ENCODE peak calls at places on chromosomes 1 and 21, in ten cellular contexts. G, L, V, C, O, W, H, Y, J and R are unnamed samples.

GRCh38 chr21:36783612-36784383 is 84.9 kb downstream of the SIM2 start:
- DNase-seq in O (no peak), W (peak), G (peak), J (no peak), V (peak), H (no peak), C (no peak), L (no peak), Y (peak), R (no peak)

GRCh38 chr1:44786138-44786840 is 1.7 kb downstream of the BEST4 start:
- DNase-seq in G (peak), J (no peak), O (peak), L (no peak), W (peak), C (peak), V (peak), H (peak), Y (peak), R (peak)

GRCh38 chr1:21397813-21398188 is 42.1 kb upstream of the NBPF3 start:
- DNase-seq in Y (no peak), W (no peak), V (no peak), C (no peak), L (no peak), J (no peak), G (no peak), O (no peak), H (no peak), R (no peak)

GRCh38 chr1:84682047-84682446 is 8.2 kb downstream of the SSX2IP start:
- DNase-seq in G (no peak), H (no peak), V (no peak), C (no peak), Y (no peak), O (no peak), L (no peak), J (no peak), W (no peak), R (no peak)

GRCh38 chr1:201543871-201544521 is 5.1 kb downstream of the NAV1 start:
- DNase-seq in W (no peak), G (no peak), C (no peak), J (peak), O (no peak), V (no peak), L (no peak), H (no peak), Y (no peak), R (no peak)

GRCh38 chr21:42356680-42357079 is 5.9 kb upstream of the TFF2 start:
- DNase-seq in H (no peak), O (no peak), W (no peak), J (no peak), C (no peak), Y (no peak), V (no peak), L (no peak), G (no peak), R (no peak)

GRCh38 chr21:39033878-39034589 is 149.2 kb downstream of the PSMG1 start:
- DNase-seq in G (peak), L (no peak), O (no peak), C (peak), Y (no peak), V (no peak), H (peak), W (no peak), J (peak), R (no peak)

GRCh38 chr1:35577071-35577998 is 4.2 kb downstream of the TFAP2E start:
- DNase-seq in H (no peak), C (peak), G (no peak), J (no peak), Y (no peak), L (no peak), W (peak), V (no peak), O (no peak), R (no peak)

GRCh38 chr1:24586970-24587820 is 31.3 kb downstream of the NCMAP start:
- DNase-seq in H (peak), J (no peak), O (no peak), Y (peak), G (peak), W (peak), L (no peak), V (peak), C (no peak), R (peak)

GRCh38 chr1:22114083-22115012 is 28.5 kb downstream of the WNT4 start:
- DNase-seq in L (no peak), V (no peak), G (peak), Y (no peak), O (peak), C (peak), H (no peak), W (peak), J (no peak), R (peak)

GRCh38 chr1:193318347-193318746 is 131.9 kb upstream of the B3GALT2 start:
- DNase-seq in V (no peak), C (no peak), O (no peak), Y (no peak), H (no peak), L (no peak), G (no peak), W (peak), J (no peak), R (no peak)

GRCh38 chr1:165257969-165258459 is 98.5 kb downstream of the LMX1A start:
- DNase-seq in C (peak), L (no peak), H (peak), Y (no peak), V (peak), J (peak), W (peak), O (peak), G (peak), R (peak)

GRCh38 chr1:165408518-165408917 is 36.4 kb downstream of the RXRG start:
- DNase-seq in Y (no peak), G (peak), O (no peak), H (peak), V (peak), L (no peak), J (peak), C (peak), W (peak), R (peak)

GRCh38 chr1:60865146-60865545 is 217.2 kb upstream of the NFIA start:
- DNase-seq in C (no peak), H (no peak), W (no peak), J (no peak), Y (no peak), V (no peak), L (no peak), G (no peak), O (no peak), R (peak)

GRCh38 chr1:208117410-208117809 is 126.8 kb downstream of the PLXNA2 start:
- DNase-seq in C (no peak), J (no peak), L (no peak), G (no peak), W (no peak), V (no peak), Y (no peak), H (no peak), O (no peak), R (no peak)

GRCh38 chr1:217063065-217063908 is 340.1 kb upstream of the ESRRG start:
- DNase-seq in L (no peak), W (no peak), H (no peak), O (no peak), G (no peak), Y (no peak), J (no peak), V (no peak), C (no peak), R (no peak)

GRCh38 chr1:243493156-243494129 is 237.6 kb downstream of the SDCCAG8 start:
- DNase-seq in C (no peak), L (no peak), O (no peak), G (peak), V (no peak), W (peak), H (no peak), Y (no peak), J (no peak), R (peak)

GRCh38 chr1:223129229-223129851 is 13.7 kb downstream of the TLR5 start:
- DNase-seq in O (peak), Y (no peak), C (peak), W (peak), J (peak), L (no peak), H (peak), G (peak), V (peak), R (peak)

GRCh38 chr21:40512590-40512989 is 334.4 kb downstream of the DSCAM start:
- DNase-seq in Y (no peak), C (no peak), W (no peak), O (no peak), L (no peak), H (no peak), J (no peak), V (no peak), G (no peak), R (peak)

GRCh38 chr1:20732071-20732587 is 374 bp downstream of the SH2D5 start:
- DNase-seq in O (peak), V (peak), C (peak), L (no peak), H (no peak), G (peak), J (no peak), Y (peak), W (peak), R (peak)

GRCh38 chr1:230891413-230891812 is 23.1 kb upstream of the C1orf198 start:
- DNase-seq in C (no peak), W (no peak), H (no peak), O (no peak), Y (no peak), V (no peak), L (no peak), G (no peak), J (no peak), R (no peak)

GRCh38 chr1:9996624-9997582 is at the start of gene RBP7:
- DNase-seq in G (no peak), L (no peak), J (peak), C (peak), O (peak), Y (no peak), H (peak), W (no peak), V (peak), R (peak)

GRCh38 chr1:190583862-190584261 is 106.2 kb upstream of the BRINP3 start:
- DNase-seq in W (no peak), J (no peak), V (no peak), C (no peak), O (no peak), Y (no peak), H (no peak), G (no peak), L (no peak), R (no peak)

GRCh38 chr1:8353386-8353785 is 35.5 kb downstream of the SLC45A1 start:
- DNase-seq in Y (no peak), W (no peak), C (no peak), G (no peak), O (no peak), V (no peak), L (no peak), J (no peak), H (no peak), R (no peak)

GRCh38 chr1:200217703-200218102 is 190.2 kb downstream of the NR5A2 start:
- DNase-seq in C (no peak), G (no peak), L (no peak), O (no peak), W (no peak), Y (no peak), H (no peak), J (no peak), V (no peak), R (no peak)

GRCh38 chr21:34024382-34024693 is 49.0 kb upstream of the MRPS6 start:
- DNase-seq in L (no peak), V (no peak), O (no peak), W (no peak), C (no peak), H (no peak), Y (no peak), G (no peak), J (no peak), R (no peak)

GRCh38 chr21:45641480-45642035 is 2.0 kb upstream of the PCBP3 start:
- DNase-seq in W (no peak), L (no peak), V (no peak), C (no peak), H (no peak), G (no peak), Y (no peak), O (peak), J (no peak), R (no peak)
- H3K4me3 ChIP-seq in W (no peak), L (no peak), V (no peak), C (no peak), H (no peak), G (no peak), Y (no peak), O (no peak), J (no peak), R (no peak)

DNA sequence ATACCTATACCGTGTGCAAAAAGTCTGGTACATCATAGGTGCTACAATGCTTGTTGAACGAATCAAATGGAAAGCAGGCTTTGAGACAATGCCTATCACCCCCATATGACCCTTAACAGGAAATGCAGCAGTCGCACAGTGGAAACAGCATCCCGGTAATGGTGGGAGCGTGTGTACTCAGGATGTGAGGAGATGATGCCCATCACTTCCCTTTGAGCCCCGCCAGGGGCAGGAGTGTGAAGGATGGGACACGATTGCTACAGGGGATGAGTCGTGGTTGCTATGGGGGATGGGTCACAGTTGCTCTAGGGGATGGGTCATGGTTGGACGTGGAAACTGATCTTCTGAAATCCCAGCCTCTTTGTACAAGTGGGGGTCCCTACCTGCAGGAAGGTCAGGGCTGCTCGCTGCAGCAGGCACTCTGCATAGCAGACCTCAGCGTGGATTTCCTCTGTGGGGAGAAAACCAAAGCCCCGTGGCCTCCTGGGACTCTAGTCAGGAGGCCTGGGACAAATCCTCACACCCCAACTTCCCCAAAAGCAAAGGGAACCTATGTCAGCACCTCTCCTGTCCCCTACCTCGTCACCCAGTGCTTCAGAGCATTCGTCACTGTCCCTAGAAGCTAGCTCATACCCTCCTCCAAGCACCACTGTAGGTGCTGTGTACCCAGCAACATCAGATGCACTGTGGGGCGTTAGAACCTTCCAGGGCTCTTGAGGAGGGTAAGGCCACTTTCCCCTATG is 19.3 kb downstream of the TTC39A start:
- DNase-seq in G (no peak), Y (no peak), L (no peak), O (no peak), H (no peak), W (peak), C (no peak), J (no peak), V (no peak), R (no peak)
- TF ChIP-seq CTCF in G (no peak), Y (no peak), L (no peak), O (no peak), H (no peak), W (peak), C (no peak), J (no peak), V (no peak), R (no peak)

GRCh38 chr21:45972353-45972715 is 9.2 kb upstream of the COL6A1 start:
- DNase-seq in O (peak), C (peak), J (peak), G (no peak), V (no peak), Y (no peak), W (no peak), L (no peak), H (no peak), R (no peak)
- H3K4me3 ChIP-seq in O (peak), C (peak), J (no peak), G (peak), V (no peak), Y (no peak), W (peak), L (peak), H (peak), R (peak)

GRCh38 chr1:228474507-228474906 is 12.7 kb upstream of the RNF187 start:
- DNase-seq in G (no peak), H (no peak), C (no peak), V (no peak), Y (no peak), O (no peak), L (no peak), W (no peak), J (peak), R (no peak)
- TF ChIP-seq CTCF in G (no peak), H (no peak), C (no peak), V (no peak), Y (no peak), O (no peak), L (no peak), W (no peak), J (no peak), R (no peak)

GRCh38 chr1:18920931-18921330 is 18.6 kb upstream of the ALDH4A1 start:
- DNase-seq in C (no peak), H (no peak), W (no peak), L (no peak), G (no peak), Y (no peak), O (no peak), V (no peak), J (no peak), R (no peak)

GRCh38 chr1:18919949-18920348 is 17.6 kb upstream of the ALDH4A1 start:
- DNase-seq in V (no peak), O (no peak), L (no peak), W (no peak), G (no peak), C (no peak), Y (no peak), H (no peak), J (no peak), R (no peak)

GRCh38 chr1:18922319-18922726 is 20.0 kb upstream of the ALDH4A1 start:
- DNase-seq in O (peak), Y (peak), C (peak), H (peak), G (peak), V (peak), L (peak), W (peak), J (peak), R (no peak)

GRCh38 chr1:18922848-18923475 is 20.6 kb upstream of the ALDH4A1 start:
- DNase-seq in C (no peak), Y (no peak), H (no peak), W (no peak), V (peak), J (no peak), L (no peak), G (no peak), O (peak), R (no peak)

GRCh38 chr1:18921506-18922251 is 19.3 kb upstream of the ALDH4A1 start:
- DNase-seq in G (peak), V (peak), L (no peak), H (peak), J (no peak), O (no peak), C (no peak), W (peak), Y (no peak), R (no peak)
- H3K4me3 ChIP-seq in G (no peak), V (no peak), L (peak), H (no peak), J (no peak), O (no peak), C (peak), W (no peak), Y (no peak), R (no peak)

GRCh38 chr1:106554294-106554693 is 502.2 kb upstream of the PRMT6 start:
- DNase-seq in W (no peak), O (no peak), H (no peak), Y (no peak), V (no peak), J (no peak), C (no peak), G (no peak), L (no peak), R (no peak)
- TF ChIP-seq CTCF in W (no peak), O (no peak), H (no peak), Y (no peak), V (no peak), J (no peak), C (no peak), G (no peak), L (no peak), R (no peak)

GRCh38 chr1:6360517-6360916 is 33.0 kb downstream of the ACOT7 start:
- DNase-seq in G (no peak), L (no peak), C (no peak), O (no peak), Y (no peak), H (no peak), J (no peak), W (no peak), V (no peak), R (no peak)

GRCh38 chr1:6358144-6358624 is 35.4 kb downstream of the ACOT7 start:
- DNase-seq in J (no peak), G (peak), C (peak), O (no peak), Y (no peak), V (no peak), H (no peak), W (peak), L (no peak), R (no peak)

GRCh38 chr1:6361124-6361775 is 32.3 kb downstream of the ACOT7 start:
- DNase-seq in W (no peak), O (no peak), V (no peak), Y (no peak), H (no peak), J (no peak), C (peak), G (no peak), L (no peak), R (no peak)

GRCh38 chr1:6358757-6359567 is 34.6 kb downstream of the ACOT7 start:
- DNase-seq in L (no peak), Y (no peak), H (peak), O (peak), J (no peak), W (peak), C (peak), G (peak), V (no peak), R (peak)

GRCh38 chr1:6359568-6360496 is 33.7 kb downstream of the ACOT7 start:
- DNase-seq in W (peak), O (peak), Y (peak), V (peak), H (peak), G (peak), C (peak), L (peak), J (no peak), R (peak)
- H3K4me3 ChIP-seq in W (no peak), O (no peak), Y (no peak), V (no peak), H (peak), G (peak), C (no peak), L (no peak), J (no peak), R (no peak)

DNA sequence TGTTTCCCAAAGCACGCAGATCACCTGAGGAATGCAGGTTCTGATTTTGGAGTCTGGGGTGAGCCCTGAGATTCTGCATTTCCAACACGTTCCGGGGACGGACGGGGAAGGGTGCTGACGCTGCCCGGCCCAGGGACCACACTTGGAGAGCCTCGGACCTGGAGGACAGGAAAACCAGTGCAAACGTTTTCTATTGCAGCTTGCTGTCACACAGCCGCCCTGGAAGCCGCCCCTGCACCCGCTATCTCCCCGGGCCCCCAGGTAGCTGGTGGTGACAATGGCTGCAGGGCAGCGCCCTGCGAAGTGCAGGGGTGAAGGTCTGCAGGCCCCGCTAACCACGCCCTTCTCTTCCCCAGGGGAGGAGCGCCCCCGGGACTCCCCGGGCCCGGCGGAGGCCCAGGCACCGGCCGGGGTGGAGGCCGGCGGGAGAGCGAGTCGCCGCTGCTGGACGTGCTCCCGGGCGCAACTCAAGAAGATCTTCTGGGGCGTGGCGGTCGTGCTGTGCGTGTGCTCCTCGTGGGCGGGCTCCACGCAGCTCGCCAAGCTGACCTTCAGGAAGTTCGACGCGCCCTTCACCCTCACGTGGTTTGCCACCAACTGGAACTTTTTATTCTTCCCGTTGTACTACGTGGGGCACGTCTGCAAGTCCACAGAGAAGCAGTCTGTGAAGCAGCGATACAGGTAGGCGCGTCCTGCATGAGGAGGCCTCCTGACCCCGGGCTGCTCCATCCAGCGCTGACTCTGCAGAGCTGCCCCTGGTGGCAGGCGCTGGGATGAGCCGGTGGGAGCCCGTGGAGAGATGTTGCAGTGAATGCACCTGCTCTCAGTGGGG is 142.0 kb upstream of the COA6 start:
- DNase-seq in L (no peak), C (no peak), J (peak), O (no peak), G (no peak), W (no peak), H (no peak), Y (no peak), V (no peak), R (no peak)
- TF ChIP-seq CTCF in L (no peak), C (no peak), J (no peak), O (no peak), G (no peak), W (no peak), H (no peak), Y (no peak), V (no peak), R (peak)

GRCh38 chr1:68217060-68217554 is 15.2 kb downstream of the WLS start:
- DNase-seq in W (no peak), J (no peak), L (no peak), G (no peak), O (no peak), H (no peak), V (no peak), C (no peak), Y (peak), R (no peak)
- H3K4me3 ChIP-seq in W (no peak), J (no peak), L (no peak), G (no peak), O (no peak), H (no peak), V (no peak), C (no peak), Y (no peak), R (no peak)

DNA sequence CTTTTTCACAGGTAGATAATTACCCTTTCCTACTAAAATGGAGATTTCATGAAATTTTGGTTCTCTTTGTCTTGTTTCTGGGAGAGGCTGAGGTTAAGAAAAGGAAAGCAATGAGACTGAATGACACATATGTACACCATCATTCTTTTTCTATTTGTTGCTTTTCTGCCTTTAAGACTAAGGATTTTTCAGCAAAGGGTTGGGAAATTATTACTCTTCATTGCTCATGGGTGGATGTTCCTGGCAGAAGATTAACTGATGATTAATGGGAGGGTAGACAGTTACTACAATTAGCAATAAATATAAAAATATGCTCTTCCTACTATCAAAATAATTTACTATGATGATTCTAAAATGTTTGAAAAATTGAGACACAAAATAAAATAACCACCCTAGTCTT is 316.5 kb upstream of the USP24 start:
- DNase-seq in V (no peak), C (no peak), G (peak), Y (no peak), H (no peak), W (peak), O (no peak), J (no peak), L (no peak), R (no peak)
- TF ChIP-seq CTCF in V (no peak), C (no peak), G (no peak), Y (no peak), H (no peak), W (no peak), O (no peak), J (no peak), L (no peak), R (no peak)